ENCODE peak calls at places on chromosomes 7 and 10, in four cellular contexts. One of them, this sample, is unnamed.

GRCh38 chr7:145339319-145339718 is 503.5 kb upstream of the TPK1 start:
- DNase-seq in colonic mucosa: no peak
- DNase-seq in SK-N-SH: no peak
- DNase-seq in body of pancreas: no peak
- DNase-seq in this sample: no peak

GRCh38 chr10:76491216-76491615 is 1059.8 kb downstream of the LRMDA start:
- DNase-seq in colonic mucosa: no peak
- DNase-seq in SK-N-SH: no peak
- DNase-seq in body of pancreas: no peak
- DNase-seq in this sample: no peak

GRCh38 chr7:152462995-152463713 is 27.4 kb upstream of the KMT2C start:
- DNase-seq in colonic mucosa: no peak
- DNase-seq in SK-N-SH: no peak
- DNase-seq in body of pancreas: no peak
- DNase-seq in this sample: no peak

GRCh38 chr10:102701796-102702195 is 12.4 kb downstream of the ARL3 start:
- DNase-seq in colonic mucosa: no peak
- DNase-seq in SK-N-SH: no peak
- DNase-seq in body of pancreas: no peak
- DNase-seq in this sample: no peak

GRCh38 chr10:58587676-58588075 is 75.0 kb downstream of the BICC1 start:
- DNase-seq in colonic mucosa: no peak
- DNase-seq in SK-N-SH: no peak
- DNase-seq in body of pancreas: no peak
- DNase-seq in this sample: no peak

GRCh38 chr7:145016068-145016467 is 180.2 kb upstream of the TPK1 start:
- DNase-seq in colonic mucosa: no peak
- DNase-seq in SK-N-SH: no peak
- DNase-seq in body of pancreas: no peak
- DNase-seq in this sample: no peak

GRCh38 chr7:140551334-140552239 is 72.3 kb upstream of the MKRN1 start:
- DNase-seq in colonic mucosa: no peak
- DNase-seq in SK-N-SH: no peak
- DNase-seq in body of pancreas: no peak
- DNase-seq in this sample: no peak

GRCh38 chr10:132407243-132407746 is 10.3 kb downstream of the PWWP2B start:
- DNase-seq in colonic mucosa: peak
- DNase-seq in SK-N-SH: peak
- DNase-seq in body of pancreas: peak
- DNase-seq in this sample: no peak

GRCh38 chr7:149850716-149851115 is 12.5 kb downstream of the ZNF862 start:
- DNase-seq in colonic mucosa: no peak
- DNase-seq in SK-N-SH: no peak
- DNase-seq in body of pancreas: no peak
- DNase-seq in this sample: no peak

GRCh38 chr7:121273467-121274167 is 55.2 kb upstream of the WNT16 start:
- DNase-seq in colonic mucosa: no peak
- DNase-seq in SK-N-SH: no peak
- DNase-seq in body of pancreas: no peak
- DNase-seq in this sample: no peak

GRCh38 chr10:28986117-28986792 is 302.6 kb upstream of the LYZL1 start:
- DNase-seq in colonic mucosa: no peak
- DNase-seq in SK-N-SH: no peak
- DNase-seq in body of pancreas: no peak
- DNase-seq in this sample: no peak

GRCh38 chr7:73615886-73616285 is 8.4 kb downstream of the MLXIPL start:
- DNase-seq in colonic mucosa: no peak
- DNase-seq in SK-N-SH: no peak
- DNase-seq in body of pancreas: no peak
- DNase-seq in this sample: no peak

GRCh38 chr7:38232475-38233366 is 40.7 kb downstream of the TARP start:
- DNase-seq in colonic mucosa: peak
- DNase-seq in SK-N-SH: no peak
- DNase-seq in body of pancreas: no peak
- DNase-seq in this sample: no peak

DNA sequence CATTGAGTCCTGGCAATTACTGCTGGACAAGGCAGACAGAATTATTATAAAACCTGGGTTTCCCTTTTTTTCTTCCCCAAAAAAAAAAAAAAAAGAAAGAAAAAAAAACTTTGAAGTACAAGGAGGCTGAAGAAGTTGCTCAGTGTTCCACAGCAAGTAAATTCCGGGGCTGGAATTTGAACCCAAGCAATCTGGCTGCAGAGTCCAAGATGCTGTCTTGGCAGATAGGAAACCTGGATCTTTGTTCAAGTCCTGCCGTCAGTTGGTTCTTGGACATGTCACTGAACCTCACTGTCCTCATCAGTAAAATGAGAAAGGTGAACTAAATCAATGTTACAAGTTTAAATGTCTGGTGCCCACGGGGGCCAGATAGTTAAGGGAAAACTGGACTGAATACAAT is 35.3 kb downstream of the ARID5B start:
- DNase-seq in colonic mucosa: peak
- DNase-seq in SK-N-SH: no peak
- DNase-seq in body of pancreas: no peak
- DNase-seq in this sample: no peak
- H3K27ac ChIP-seq in colonic mucosa: peak
- H3K27ac ChIP-seq in SK-N-SH: no peak
- H3K27ac ChIP-seq in body of pancreas: no peak
- H3K27ac ChIP-seq in this sample: peak

GRCh38 chr10:73553726-73554125 is 37.4 kb downstream of the USP54 start:
- DNase-seq in colonic mucosa: no peak
- DNase-seq in SK-N-SH: no peak
- DNase-seq in body of pancreas: no peak
- DNase-seq in this sample: no peak
- H3K27ac ChIP-seq in colonic mucosa: peak
- H3K27ac ChIP-seq in SK-N-SH: no peak
- H3K27ac ChIP-seq in body of pancreas: peak
- H3K27ac ChIP-seq in this sample: peak

GRCh38 chr10:35237766-35238512 is 98.4 kb upstream of the CCNY start:
- DNase-seq in colonic mucosa: no peak
- DNase-seq in SK-N-SH: no peak
- DNase-seq in body of pancreas: no peak
- DNase-seq in this sample: no peak
- H3K27ac ChIP-seq in colonic mucosa: no peak
- H3K27ac ChIP-seq in SK-N-SH: no peak
- H3K27ac ChIP-seq in body of pancreas: no peak
- H3K27ac ChIP-seq in this sample: no peak

GRCh38 chr10:5887029-5887428 is 2.7 kb downstream of the ANKRD16 start:
- DNase-seq in colonic mucosa: no peak
- DNase-seq in SK-N-SH: no peak
- DNase-seq in body of pancreas: no peak
- DNase-seq in this sample: no peak

GRCh38 chr10:5888843-5889623 is 660 bp downstream of the ANKRD16 start:
- DNase-seq in colonic mucosa: peak
- DNase-seq in SK-N-SH: peak
- DNase-seq in body of pancreas: peak
- DNase-seq in this sample: no peak

GRCh38 chr10:5887641-5888040 is 2.1 kb downstream of the ANKRD16 start:
- DNase-seq in colonic mucosa: no peak
- DNase-seq in SK-N-SH: no peak
- DNase-seq in body of pancreas: no peak
- DNase-seq in this sample: no peak

GRCh38 chr10:5889624-5890518 is at the start of the genes ANKRD16 and FBH1:
- DNase-seq in colonic mucosa: peak
- DNase-seq in SK-N-SH: peak
- DNase-seq in body of pancreas: peak
- DNase-seq in this sample: peak

DNA sequence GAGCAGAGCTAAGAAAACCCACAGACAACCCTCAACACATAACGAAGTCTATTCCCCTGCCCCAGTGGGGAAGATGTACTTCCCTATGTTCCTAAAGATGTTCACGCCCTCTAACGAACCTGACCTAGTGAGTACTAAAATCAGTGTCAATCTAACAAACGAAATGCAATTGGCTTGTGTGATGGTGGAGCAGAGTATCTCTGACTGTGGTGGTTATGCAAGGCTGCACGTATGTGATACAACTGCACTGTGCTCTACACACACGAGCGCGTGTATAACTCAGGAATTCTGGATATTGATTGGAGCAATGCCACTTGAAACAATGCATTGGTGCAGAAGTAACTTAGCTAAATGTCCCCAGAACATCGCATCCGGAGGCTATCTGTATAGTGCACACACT is 1.3 kb downstream of the ANKRD16 start:
- DNase-seq in colonic mucosa: peak
- DNase-seq in SK-N-SH: no peak
- DNase-seq in body of pancreas: no peak
- DNase-seq in this sample: no peak
- H3K27ac ChIP-seq in colonic mucosa: no peak
- H3K27ac ChIP-seq in SK-N-SH: no peak
- H3K27ac ChIP-seq in body of pancreas: peak
- H3K27ac ChIP-seq in this sample: no peak

GRCh38 chr7:2272031-2272430 is 30.0 kb downstream of the NUDT1 start:
- DNase-seq in colonic mucosa: no peak
- DNase-seq in SK-N-SH: peak
- DNase-seq in body of pancreas: no peak
- DNase-seq in this sample: no peak

GRCh38 chr7:2273866-2274265 is 31.8 kb downstream of the NUDT1 start:
- DNase-seq in colonic mucosa: no peak
- DNase-seq in SK-N-SH: no peak
- DNase-seq in body of pancreas: no peak
- DNase-seq in this sample: no peak

GRCh38 chr7:2270495-2270894 is 28.5 kb downstream of the NUDT1 start:
- DNase-seq in colonic mucosa: no peak
- DNase-seq in SK-N-SH: no peak
- DNase-seq in body of pancreas: no peak
- DNase-seq in this sample: no peak

GRCh38 chr7:2269468-2270460 is 27.7 kb downstream of the NUDT1 start:
- DNase-seq in colonic mucosa: no peak
- DNase-seq in SK-N-SH: peak
- DNase-seq in body of pancreas: no peak
- DNase-seq in this sample: no peak

GRCh38 chr7:2271273-2272026 is 29.4 kb downstream of the NUDT1 start:
- DNase-seq in colonic mucosa: no peak
- DNase-seq in SK-N-SH: peak
- DNase-seq in body of pancreas: no peak
- DNase-seq in this sample: no peak
- H3K27ac ChIP-seq in colonic mucosa: no peak
- H3K27ac ChIP-seq in SK-N-SH: no peak
- H3K27ac ChIP-seq in body of pancreas: no peak
- H3K27ac ChIP-seq in this sample: no peak

GRCh38 chr10:35368485-35369048 is 32.3 kb downstream of the CCNY start:
- DNase-seq in colonic mucosa: no peak
- DNase-seq in SK-N-SH: no peak
- DNase-seq in body of pancreas: no peak
- DNase-seq in this sample: no peak
- H3K27ac ChIP-seq in colonic mucosa: no peak
- H3K27ac ChIP-seq in SK-N-SH: no peak
- H3K27ac ChIP-seq in body of pancreas: peak
- H3K27ac ChIP-seq in this sample: no peak

GRCh38 chr7:128137096-128137655 is 103.9 kb upstream of the LEP start:
- DNase-seq in colonic mucosa: no peak
- DNase-seq in SK-N-SH: no peak
- DNase-seq in body of pancreas: no peak
- DNase-seq in this sample: no peak

GRCh38 chr7:128132426-128133069 is 101.3 kb upstream of the LRRC4 start:
- DNase-seq in colonic mucosa: no peak
- DNase-seq in SK-N-SH: no peak
- DNase-seq in body of pancreas: no peak
- DNase-seq in this sample: no peak

GRCh38 chr7:128139406-128139805 is 101.7 kb upstream of the LEP start:
- DNase-seq in colonic mucosa: no peak
- DNase-seq in SK-N-SH: no peak
- DNase-seq in body of pancreas: no peak
- DNase-seq in this sample: no peak

GRCh38 chr7:128135275-128136214 is 104.3 kb upstream of the LRRC4 start:
- DNase-seq in colonic mucosa: peak
- DNase-seq in SK-N-SH: peak
- DNase-seq in body of pancreas: peak
- DNase-seq in this sample: no peak

DNA sequence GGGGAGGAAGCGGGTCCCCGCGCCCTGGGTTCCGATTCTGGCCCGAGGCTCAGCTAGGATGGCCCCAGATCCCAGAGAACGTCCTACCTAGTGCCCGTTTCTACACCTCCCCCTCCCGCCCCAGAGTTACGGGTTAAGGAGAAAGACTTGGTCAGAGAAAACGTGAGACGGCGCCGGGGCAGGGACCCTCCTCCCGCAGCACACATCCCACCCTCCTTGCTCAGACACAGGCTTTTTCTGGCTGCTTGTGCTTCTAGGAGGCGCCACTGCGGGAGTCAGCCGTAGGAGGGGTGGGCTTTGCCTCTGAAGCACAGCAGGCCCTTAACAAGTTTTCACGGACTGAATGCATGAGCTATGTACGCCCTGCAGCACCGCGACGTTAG is 104.9 kb upstream of the LEP start:
- DNase-seq in colonic mucosa: no peak
- DNase-seq in SK-N-SH: peak
- DNase-seq in body of pancreas: no peak
- DNase-seq in this sample: no peak
- H3K27ac ChIP-seq in colonic mucosa: no peak
- H3K27ac ChIP-seq in SK-N-SH: no peak
- H3K27ac ChIP-seq in body of pancreas: no peak
- H3K27ac ChIP-seq in this sample: no peak

DNA sequence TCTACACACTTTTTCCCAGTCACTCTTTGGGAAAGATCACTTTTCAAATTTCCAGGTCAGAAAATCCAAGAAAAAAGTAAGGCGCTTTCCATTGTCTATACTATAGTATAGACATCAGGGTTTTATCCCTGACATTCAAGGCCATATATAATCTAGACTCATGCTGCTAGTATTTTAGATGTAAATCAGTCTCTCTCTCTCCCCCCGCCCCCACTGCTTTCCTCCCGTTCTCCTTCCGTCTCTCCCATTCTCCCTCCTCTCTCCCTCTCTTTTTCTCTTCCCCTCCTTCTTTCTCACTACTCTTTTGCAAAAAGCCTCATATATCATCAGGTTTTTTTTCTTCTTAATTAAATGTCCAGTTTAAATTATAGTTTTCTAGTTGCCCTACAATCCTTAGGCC is 154.8 kb downstream of the PHF14 start:
- DNase-seq in colonic mucosa: no peak
- DNase-seq in SK-N-SH: no peak
- DNase-seq in body of pancreas: no peak
- DNase-seq in this sample: no peak
- H3K27ac ChIP-seq in colonic mucosa: no peak
- H3K27ac ChIP-seq in SK-N-SH: peak
- H3K27ac ChIP-seq in body of pancreas: no peak
- H3K27ac ChIP-seq in this sample: no peak

GRCh38 chr10:12262278-12262981 is 66.4 kb downstream of the CDC123 start:
- DNase-seq in colonic mucosa: no peak
- DNase-seq in SK-N-SH: no peak
- DNase-seq in body of pancreas: no peak
- DNase-seq in this sample: no peak

GRCh38 chr10:12259988-12260387 is 64.0 kb downstream of the CDC123 start:
- DNase-seq in colonic mucosa: no peak
- DNase-seq in SK-N-SH: no peak
- DNase-seq in body of pancreas: no peak
- DNase-seq in this sample: no peak

GRCh38 chr10:12264204-12264908 is 68.4 kb downstream of the CDC123 start:
- DNase-seq in colonic mucosa: peak
- DNase-seq in SK-N-SH: peak
- DNase-seq in body of pancreas: peak
- DNase-seq in this sample: no peak
- H3K27ac ChIP-seq in colonic mucosa: peak
- H3K27ac ChIP-seq in SK-N-SH: peak
- H3K27ac ChIP-seq in body of pancreas: peak
- H3K27ac ChIP-seq in this sample: no peak